ENCODE peak calls at places on chromosomes 5 and 9, in four cellular contexts. O, C, H and N are unnamed samples.

GRCh38 chr5:59711316-59711715 is 182.2 kb downstream of the PDE4D start:
- DNase-seq in O (no peak), C (no peak), H (no peak), N (no peak)

GRCh38 chr5:37662362-37662761 is 177.5 kb downstream of the GDNF start:
- DNase-seq in O (no peak), C (no peak), H (no peak), N (no peak)

GRCh38 chr9:117679425-117679824 is 24.8 kb upstream of the TLR4 start:
- DNase-seq in O (no peak), C (no peak), H (no peak), N (no peak)

GRCh38 chr5:38848637-38849036 is 2.8 kb downstream of the OSMR start:
- DNase-seq in O (no peak), C (no peak), H (no peak), N (no peak)

GRCh38 chr5:174273325-174273724 is 227.8 kb downstream of the NSG2 start:
- DNase-seq in O (no peak), C (peak; percentile 28), H (peak; percentile 79), N (no peak)

GRCh38 chr5:177006265-177006972 is at the start of gene UIMC1:
- DNase-seq in O (peak; percentile 97), C (peak; percentile 94), H (peak; percentile 71), N (peak; percentile 93)

GRCh38 chr5:167684251-167684650 is 607.2 kb upstream of the WWC1 start:
- DNase-seq in O (no peak), C (no peak), H (no peak), N (no peak)

GRCh38 chr5:154970759-154971158 is 29.9 kb downstream of the MRPL22 start:
- DNase-seq in O (no peak), C (no peak), H (no peak), N (no peak)

GRCh38 chr9:107260437-107261081 is 22.5 kb upstream of the RAD23B start:
- DNase-seq in O (no peak), C (no peak), H (peak; percentile 88), N (no peak)

GRCh38 chr9:88791105-88791805 is 200.0 kb upstream of the S1PR3 start:
- DNase-seq in O (no peak), C (no peak), H (no peak), N (no peak)

GRCh38 chr5:159788835-159789331 is 127.4 kb upstream of the ADRA1B start:
- DNase-seq in O (no peak), C (no peak), H (no peak), N (no peak)

GRCh38 chr5:2017540-2018389 is 135.0 kb upstream of the IRX4 start:
- DNase-seq in O (peak; percentile 42), C (no peak), H (no peak), N (no peak)

GRCh38 chr9:84230355-84231136 is 110.0 kb downstream of the SLC28A3 start:
- DNase-seq in O (no peak), C (no peak), H (no peak), N (no peak)

GRCh38 chr5:116300016-116300601 is 215.3 kb downstream of the COMMD10 start:
- DNase-seq in O (no peak), C (no peak), H (no peak), N (no peak)

GRCh38 chr9:121972501-121972981 is 120.6 kb downstream of the TTLL11 start:
- DNase-seq in O (no peak), C (peak; percentile 81), H (peak; percentile 59), N (peak; percentile 82)
- TF ChIP-seq EP300 in O (peak; percentile 83), C (no peak), H (no peak), N (no peak)

GRCh38 chr5:138502521-138502920 is 37.2 kb downstream of the EGR1 start:
- DNase-seq in O (no peak), C (no peak), H (no peak), N (no peak)

GRCh38 chr5:138502121-138502520 is 36.8 kb downstream of the EGR1 start:
- DNase-seq in O (no peak), C (no peak), H (no peak), N (no peak)

GRCh38 chr5:138504799-138505198 is 38.2 kb downstream of the ETF1 start:
- DNase-seq in O (no peak), C (no peak), H (no peak), N (peak; percentile 47)

GRCh38 chr5:138506370-138507113 is 36.5 kb downstream of the ETF1 start:
- DNase-seq in O (no peak), C (no peak), H (no peak), N (no peak)

GRCh38 chr5:138503487-138504270 is 38.4 kb downstream of the EGR1 start:
- DNase-seq in O (peak; percentile 70), C (peak; percentile 19), H (peak; percentile 17), N (peak; percentile 44)
- TF ChIP-seq POLR2AphosphoS5 in O (no peak), C (peak; percentile 12), H (no peak), N (no peak)

GRCh38 chr9:130304643-130305042 is 39.1 kb downstream of the HMCN2 start:
- DNase-seq in O (no peak), C (no peak), H (no peak), N (no peak)
- TF ChIP-seq EP300 in O (no peak), C (no peak), H (no peak), N (no peak)

GRCh38 chr9:112074250-112075008 is 100.7 kb downstream of the SUSD1 start:
- DNase-seq in O (peak; percentile 53), C (peak; percentile 76), H (peak; percentile 84), N (peak; percentile 72)

GRCh38 chr9:112069318-112070169 is 105.6 kb downstream of the SUSD1 start:
- DNase-seq in O (no peak), C (peak; percentile 47), H (peak; percentile 53), N (no peak)

GRCh38 chr9:112075009-112075378 is 100.1 kb downstream of the SUSD1 start:
- DNase-seq in O (no peak), C (no peak), H (no peak), N (no peak)

GRCh38 chr9:112076814-112077213 is 98.3 kb downstream of the SUSD1 start:
- DNase-seq in O (no peak), C (no peak), H (no peak), N (no peak)

DNA sequence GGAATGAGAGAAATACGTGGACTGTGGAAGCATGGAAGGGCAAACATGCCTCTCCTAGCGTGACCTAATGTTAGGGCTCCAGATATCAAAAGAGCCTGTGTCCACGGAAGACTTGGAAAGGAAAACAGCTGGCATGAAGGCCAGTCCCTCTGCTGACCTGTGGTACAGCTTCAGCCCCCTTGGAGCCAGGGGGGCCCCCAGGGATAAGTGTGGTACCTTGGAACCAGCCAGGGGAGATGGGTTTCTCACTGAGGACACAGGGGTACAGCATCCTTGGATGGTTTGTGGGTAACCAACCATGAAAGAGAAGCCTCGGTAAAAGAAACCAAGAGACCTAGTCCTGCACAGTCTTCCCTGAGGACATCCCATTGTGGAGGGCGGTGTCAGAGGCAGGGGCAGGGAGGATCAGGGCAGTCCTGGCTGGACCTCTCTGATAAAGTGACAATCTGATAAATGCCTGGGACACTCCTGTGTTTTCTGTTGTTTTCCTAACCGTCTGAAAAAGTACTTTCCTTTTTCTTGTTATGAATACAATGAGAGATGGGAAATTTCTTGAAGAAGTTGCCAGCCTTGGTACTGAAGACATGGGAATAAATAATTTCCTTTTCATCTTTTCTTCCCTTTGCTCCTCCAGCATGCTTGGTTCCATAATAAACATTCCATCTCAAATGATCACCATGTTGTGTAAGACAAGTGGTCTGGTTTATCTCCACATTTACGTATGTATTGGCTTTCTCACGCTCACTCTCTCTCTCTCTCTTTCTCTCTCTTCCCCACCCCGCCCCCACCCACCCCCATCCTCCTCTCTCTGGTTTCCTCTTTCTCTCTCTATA is 102.2 kb downstream of the SUSD1 start:
- DNase-seq in O (no peak), C (peak; percentile 6), H (no peak), N (no peak)
- TF ChIP-seq POLR2AphosphoS5 in O (peak; percentile 31), C (peak; percentile 33), H (no peak), N (no peak)

DNA sequence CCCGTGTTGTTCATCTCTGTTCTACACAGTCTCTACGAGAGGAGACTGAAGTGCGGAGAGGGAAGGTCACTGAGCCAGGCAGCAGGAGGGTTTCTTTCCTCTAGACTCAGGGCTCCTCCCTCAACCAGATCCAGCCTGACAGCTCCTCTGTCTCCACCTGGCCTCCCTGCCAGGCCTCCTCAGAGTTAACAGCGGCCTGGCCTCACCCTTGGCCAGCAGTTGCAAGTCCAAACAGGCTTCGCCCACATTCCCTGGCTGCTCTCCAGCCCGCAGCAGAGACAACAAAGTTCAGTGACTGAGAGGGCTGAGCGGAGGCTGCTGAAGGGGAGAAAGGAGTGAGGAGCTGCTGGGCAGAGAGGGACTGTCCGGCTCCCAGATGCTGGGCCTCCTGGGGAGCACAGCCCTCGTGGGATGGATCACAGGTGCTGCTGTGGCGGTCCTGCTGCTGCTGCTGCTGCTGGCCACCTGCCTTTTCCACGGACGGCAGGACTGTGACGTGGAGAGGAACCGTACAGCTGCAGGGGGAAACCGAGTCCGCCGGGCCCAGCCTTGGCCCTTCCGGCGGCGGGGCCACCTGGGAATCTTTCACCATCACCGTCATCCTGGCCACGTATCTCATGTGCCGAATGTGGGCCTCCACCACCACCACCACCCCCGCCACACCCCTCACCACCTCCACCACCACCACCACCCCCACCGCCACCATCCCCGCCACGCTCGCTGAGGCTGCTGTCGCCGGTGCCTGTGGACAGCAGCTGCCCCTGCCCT is at the start of gene HRCT1:
- DNase-seq in O (no peak), C (peak; percentile 95), H (no peak), N (peak; percentile 96)
- TF ChIP-seq EP300 in O (peak; percentile 78), C (peak; percentile 74), H (no peak), N (no peak)

GRCh38 chr9:2299156-2299842 is 284.2 kb downstream of the SMARCA2 start:
- DNase-seq in O (no peak), C (peak; percentile 48), H (no peak), N (peak; percentile 63)
- TF ChIP-seq POLR2AphosphoS5 in O (no peak), C (no peak), H (no peak), N (peak; percentile 20)

GRCh38 chr9:129972816-129973215 is 70.2 kb downstream of the FNBP1 start:
- DNase-seq in O (no peak), C (no peak), H (no peak), N (no peak)

GRCh38 chr9:129964901-129965734 is 77.9 kb downstream of the FNBP1 start:
- DNase-seq in O (no peak), C (no peak), H (no peak), N (no peak)

GRCh38 chr9:129962889-129963703 is 79.9 kb downstream of the FNBP1 start:
- DNase-seq in O (no peak), C (peak; percentile 66), H (peak; percentile 59), N (peak; percentile 55)

GRCh38 chr9:129968690-129969485 is 74.1 kb downstream of the FNBP1 start:
- DNase-seq in O (no peak), C (no peak), H (no peak), N (no peak)
- TF ChIP-seq EP300 in O (peak; percentile 82), C (no peak), H (no peak), N (no peak)